ENCODE peak calls at places on chromosomes 16 and 17, in eight cellular contexts. V, A, B, Z, Q, P, G and R are unnamed samples.

GRCh38 chr17:82983510-82984248 is 95.7 kb upstream of the METRNL start:
- DNase-seq in G (no peak), Z (no peak), Q (no peak), P (no peak), A (no peak), V (no peak), B (no peak), R (no peak)

GRCh38 chr17:34156741-34157589 is 98.1 kb upstream of the CCL2 start:
- DNase-seq in P (no peak), Z (no peak), Q (peak), B (no peak), G (no peak), V (peak), A (no peak), R (no peak)

GRCh38 chr16:55488306-55488705 is 9.3 kb downstream of the MMP2 start:
- DNase-seq in B (no peak), Q (no peak), P (no peak), G (no peak), V (peak), Z (no peak), A (no peak), R (no peak)

GRCh38 chr16:14302031-14302398 is 230.9 kb downstream of the MRTFB start:
- DNase-seq in G (peak), V (peak), A (no peak), Q (no peak), B (peak), P (peak), Z (no peak), R (no peak)

GRCh38 chr16:35308674-35309073 is 1849.3 kb downstream of the TP53TG3F start:
- DNase-seq in Q (no peak), P (no peak), B (no peak), Z (no peak), G (no peak), V (no peak), A (no peak), R (no peak)

GRCh38 chr16:68548947-68549346 is 9.9 kb downstream of the ZFP90 start:
- DNase-seq in B (no peak), Z (no peak), A (no peak), G (no peak), P (no peak), V (no peak), Q (no peak), R (peak)

GRCh38 chr16:9429946-9430345 is 338.5 kb downstream of the HAPSTR1 start:
- DNase-seq in Z (no peak), V (no peak), G (no peak), Q (no peak), A (no peak), B (no peak), P (no peak), R (no peak)

GRCh38 chr17:38599398-38599856 is 6.3 kb downstream of the SRCIN1 start:
- DNase-seq in V (peak), B (no peak), Q (no peak), P (no peak), Z (no peak), A (no peak), G (no peak), R (no peak)

GRCh38 chr17:56165017-56165720 is 11.9 kb downstream of the ANKFN1 start:
- DNase-seq in G (no peak), B (no peak), V (no peak), P (peak), Q (no peak), Z (no peak), A (no peak), R (no peak)

GRCh38 chr16:57941016-57941656 is 29.8 kb downstream of the CNGB1 start:
- DNase-seq in Q (no peak), A (no peak), P (no peak), B (peak), G (no peak), V (no peak), Z (no peak), R (no peak)

GRCh38 chr17:13540546-13540945 is 61.2 kb downstream of the HS3ST3A1 start:
- DNase-seq in G (no peak), V (no peak), B (no peak), P (no peak), Q (no peak), Z (no peak), A (no peak), R (no peak)

DNA sequence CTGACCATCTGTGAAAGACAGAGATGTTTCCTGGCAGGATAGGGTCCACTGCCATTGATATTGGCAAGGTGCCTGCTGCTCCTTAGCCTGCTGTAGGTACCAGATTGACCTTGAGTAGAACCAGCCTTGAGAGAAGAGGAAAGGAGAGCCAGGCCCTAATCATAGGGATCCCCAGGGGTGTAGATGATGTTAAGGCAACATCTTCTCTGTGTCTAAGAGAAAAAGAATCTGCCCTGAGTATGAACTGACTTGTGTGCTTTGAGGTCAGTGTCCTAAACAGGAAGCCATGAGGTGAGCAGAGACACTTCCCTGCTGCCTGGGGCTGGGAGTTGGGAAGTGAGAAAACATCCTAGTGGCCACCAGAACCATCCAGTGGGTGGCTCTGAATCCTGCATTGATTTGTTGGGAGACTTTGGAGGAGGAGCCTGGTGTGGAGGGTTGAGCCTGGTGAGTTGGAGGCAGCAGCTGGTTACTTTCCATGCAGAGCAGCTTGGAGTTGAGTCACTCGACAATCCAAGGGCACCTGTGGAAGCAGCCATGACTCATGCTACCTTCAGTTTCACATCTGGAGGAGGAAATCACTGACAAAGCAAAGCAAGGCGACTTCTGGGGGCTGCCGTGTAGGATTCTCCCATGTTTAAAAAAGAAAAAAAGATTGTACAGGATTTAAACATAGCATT is 47.8 kb downstream of the BMERB1 start:
- DNase-seq in P (peak), Q (no peak), B (peak), V (peak), Z (peak), G (no peak), A (no peak), R (no peak)
- TF ChIP-seq CTCF in P (peak), Q (no peak), B (peak), V (peak), Z (peak), G (no peak), A (no peak), R (no peak)

GRCh38 chr17:32010114-32010513 is 2.9 kb downstream of the LRRC37B start:
- DNase-seq in V (no peak), G (no peak), Q (no peak), Z (no peak), P (no peak), A (no peak), B (no peak), R (no peak)

GRCh38 chr17:32009262-32009542 is 2.0 kb downstream of the LRRC37B start:
- DNase-seq in P (no peak), Z (no peak), Q (no peak), V (no peak), A (no peak), G (no peak), B (no peak), R (no peak)

GRCh38 chr17:32006957-32007462 is at the start of gene LRRC37B:
- DNase-seq in V (peak), Z (peak), G (peak), Q (peak), P (peak), B (peak), A (peak), R (peak)

DNA sequence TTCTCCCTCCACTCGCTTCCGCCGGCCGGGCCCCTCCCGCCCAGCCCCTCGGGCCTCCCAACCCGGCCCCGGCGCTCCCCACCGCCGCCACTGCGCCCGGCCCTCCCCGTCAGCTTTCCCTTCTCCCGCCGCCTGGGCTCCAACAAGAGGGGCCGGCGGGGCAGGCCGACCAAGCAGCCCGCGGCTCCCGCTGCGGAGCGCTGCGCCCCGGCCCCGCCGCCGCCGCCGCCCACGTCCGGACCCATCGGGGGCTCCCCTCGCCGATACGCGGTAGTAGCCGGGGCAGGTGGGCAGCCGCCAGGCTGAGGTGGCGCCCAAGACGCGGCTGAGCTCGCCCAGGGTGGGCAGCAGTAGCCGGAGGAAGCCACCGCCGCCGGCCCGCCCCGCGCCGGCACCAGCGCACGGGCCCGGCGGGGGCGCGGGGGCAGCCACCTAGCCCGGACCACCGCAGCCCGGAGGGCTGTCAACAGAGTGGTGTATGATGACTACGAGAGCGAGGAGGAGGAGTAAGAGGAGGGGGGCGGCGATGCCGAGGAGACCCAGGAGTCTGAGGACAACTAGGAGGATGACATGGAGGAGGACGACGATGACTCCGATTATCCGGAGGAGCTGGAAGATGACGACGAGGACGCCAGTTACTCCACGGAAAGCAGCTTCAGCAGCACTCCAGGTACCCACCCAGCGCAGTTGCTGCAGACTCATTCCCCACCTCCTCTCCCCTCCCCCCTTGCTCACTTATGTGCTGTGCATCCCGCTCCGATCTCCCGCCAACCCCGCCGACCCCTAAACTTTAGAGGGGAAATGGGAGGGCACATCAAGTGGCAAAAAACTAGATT is 498 bp downstream of the LRRC37B start:
- DNase-seq in Z (no peak), B (peak), G (peak), V (peak), Q (no peak), P (no peak), A (peak), R (peak)
- TF ChIP-seq CTCF in Z (no peak), B (no peak), G (no peak), V (peak), Q (no peak), P (peak), A (no peak), R (peak)

DNA sequence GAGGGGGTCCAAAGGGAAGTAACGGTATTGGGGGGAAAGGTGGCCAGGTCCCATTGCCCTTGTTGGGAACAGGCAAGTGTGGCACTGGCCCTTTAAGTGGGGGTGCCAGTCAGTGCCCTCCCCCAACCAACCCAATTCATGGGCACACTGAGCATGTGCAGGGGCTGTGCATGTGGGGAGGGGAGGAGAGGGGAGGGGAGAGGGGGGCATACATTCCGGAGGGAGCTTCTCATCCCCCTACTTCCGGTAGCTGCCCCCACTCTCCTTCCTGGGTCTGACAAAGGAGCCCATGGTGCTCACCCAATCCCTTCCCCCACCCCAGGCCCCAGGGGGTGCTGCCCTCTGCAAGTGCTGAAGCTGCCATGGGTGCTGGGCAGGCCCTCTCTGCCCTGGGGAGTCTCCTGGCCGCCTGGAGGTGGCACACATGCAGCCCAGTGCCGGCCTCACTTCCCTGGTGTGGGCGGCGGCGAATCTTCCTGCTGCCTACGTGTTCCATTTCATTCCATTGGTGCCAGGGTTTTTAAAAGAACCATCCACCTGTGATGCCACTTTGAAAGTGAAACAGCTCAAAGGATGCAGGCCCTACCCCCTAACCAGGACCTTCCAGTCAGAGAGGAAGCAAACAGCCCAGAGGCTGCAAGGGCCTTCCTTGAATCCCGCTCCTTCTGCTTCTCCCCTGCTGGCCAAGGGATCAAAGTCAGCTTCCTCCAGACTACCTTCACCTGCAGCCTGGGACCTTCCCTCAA is 11.0 kb downstream of the HEXIM2 start:
- DNase-seq in A (no peak), V (peak), G (peak), Q (no peak), B (peak), Z (peak), P (peak), R (no peak)
- TF ChIP-seq CTCF in A (no peak), V (peak), G (no peak), Q (no peak), B (no peak), Z (peak), P (no peak), R (no peak)

DNA sequence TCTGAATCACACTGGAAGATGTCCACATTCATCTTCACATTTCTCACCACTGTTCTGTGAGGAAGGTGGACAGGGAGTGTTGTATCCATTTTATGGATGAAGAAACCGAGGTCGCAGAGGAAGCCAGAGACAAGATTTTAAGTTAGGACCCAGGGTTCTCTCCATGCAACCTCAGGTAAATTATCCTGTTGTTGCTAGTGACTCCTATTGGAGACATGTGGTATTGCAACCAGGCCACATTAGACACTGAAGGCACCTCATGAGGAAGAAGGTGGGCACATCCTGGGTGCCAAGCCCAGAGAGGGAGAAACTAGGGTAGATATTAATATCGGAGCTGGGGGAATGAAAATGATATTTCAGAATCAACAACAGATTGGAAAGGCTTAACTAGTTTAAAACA is 8.5 kb upstream of the WNT9B start:
- DNase-seq in Z (no peak), P (no peak), B (no peak), G (no peak), V (peak), Q (no peak), A (no peak), R (no peak)
- TF ChIP-seq CTCF in Z (peak), P (peak), B (peak), G (peak), V (peak), Q (peak), A (peak), R (no peak)

GRCh38 chr16:81520151-81520470 is 75.5 kb downstream of the CMIP start:
- DNase-seq in B (no peak), P (no peak), G (no peak), V (no peak), Q (no peak), A (no peak), Z (no peak), R (no peak)

GRCh38 chr16:81523387-81524115 is 78.9 kb downstream of the CMIP start:
- DNase-seq in A (no peak), V (no peak), B (peak), Q (no peak), Z (no peak), P (peak), G (no peak), R (no peak)

GRCh38 chr16:81521141-81521626 is 76.6 kb downstream of the CMIP start:
- DNase-seq in G (peak), A (no peak), Q (no peak), B (no peak), V (no peak), Z (no peak), P (no peak), R (peak)

GRCh38 chr16:81520560-81521135 is 76.0 kb downstream of the CMIP start:
- DNase-seq in Q (no peak), V (no peak), G (no peak), B (no peak), A (no peak), P (no peak), Z (no peak), R (no peak)

DNA sequence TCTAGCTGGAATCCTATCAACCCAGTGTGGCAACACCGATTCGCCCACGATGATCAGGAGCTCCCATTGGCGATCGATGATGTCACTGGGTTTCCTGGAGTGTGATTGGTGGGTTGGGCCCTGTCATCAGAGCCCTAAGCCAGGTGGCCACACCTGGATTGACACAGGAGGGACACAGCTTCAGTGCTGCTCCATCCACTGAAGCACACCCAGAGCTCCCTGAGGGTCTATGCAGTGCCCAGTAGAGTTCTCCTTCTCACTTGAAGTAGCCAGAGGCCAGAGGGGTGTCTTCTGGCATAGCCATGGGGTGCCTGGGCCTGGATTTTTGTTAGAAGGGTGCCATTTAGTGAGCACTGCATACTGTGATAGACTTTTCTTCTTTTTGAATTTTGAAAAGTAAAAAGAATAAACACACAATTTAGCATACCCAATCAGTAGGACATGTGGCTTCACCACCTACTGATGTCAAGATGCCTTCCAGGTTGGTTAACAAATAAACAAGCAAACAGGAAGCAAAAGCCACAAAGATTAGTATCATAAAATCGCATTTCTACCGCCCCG is 77.6 kb downstream of the CMIP start:
- DNase-seq in Z (no peak), G (no peak), B (no peak), P (no peak), A (no peak), Q (no peak), V (peak), R (peak)
- TF ChIP-seq CTCF in Z (no peak), G (no peak), B (no peak), P (no peak), A (no peak), Q (no peak), V (no peak), R (no peak)

DNA sequence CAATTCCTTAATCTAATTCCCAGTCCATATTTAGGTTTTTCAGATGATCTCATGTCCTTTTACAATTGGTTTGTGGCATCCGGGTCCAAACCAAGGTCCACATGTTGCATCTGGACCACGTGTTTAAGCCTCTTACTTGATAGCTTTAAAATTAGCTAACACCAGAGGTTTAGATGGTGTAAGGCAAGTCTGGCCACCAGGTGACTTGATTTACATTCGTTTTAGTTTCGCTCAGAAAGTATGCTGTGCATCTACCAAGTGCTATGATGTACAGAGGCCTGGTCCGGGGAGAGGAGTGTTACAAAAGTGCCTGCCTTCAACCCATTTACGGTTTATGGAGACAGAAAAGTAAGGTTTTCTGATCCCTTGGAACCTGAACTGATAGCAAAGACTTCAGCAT is 878 bp upstream of the DNAJA2 start:
- DNase-seq in A (no peak), Q (no peak), V (peak), P (no peak), B (no peak), Z (no peak), G (peak), R (no peak)
- TF ChIP-seq CTCF in A (no peak), Q (no peak), V (peak), P (no peak), B (no peak), Z (peak), G (peak), R (no peak)

GRCh38 chr16:84927621-84928591 is 83.4 kb downstream of the ZDHHC7 start:
- DNase-seq in Z (no peak), B (no peak), V (no peak), P (no peak), Q (no peak), A (no peak), G (no peak), R (no peak)
- TF ChIP-seq CTCF in Z (no peak), B (no peak), V (no peak), P (no peak), Q (no peak), A (no peak), G (no peak), R (no peak)

GRCh38 chr17:72998343-72998742 is 94.1 kb downstream of the SLC39A11 start:
- DNase-seq in G (no peak), Q (no peak), A (no peak), B (no peak), Z (no peak), V (no peak), P (no peak), R (no peak)

GRCh38 chr17:72997559-72997958 is 94.9 kb downstream of the SLC39A11 start:
- DNase-seq in P (peak), V (peak), G (no peak), A (no peak), B (peak), Z (no peak), Q (no peak), R (no peak)

GRCh38 chr17:73007447-73007846 is 85.0 kb downstream of the SLC39A11 start:
- DNase-seq in G (no peak), Q (no peak), V (no peak), P (no peak), A (no peak), B (peak), Z (no peak), R (no peak)

GRCh38 chr17:73005360-73005759 is 87.1 kb downstream of the SLC39A11 start:
- DNase-seq in V (peak), Q (no peak), G (no peak), P (no peak), Z (no peak), A (no peak), B (no peak), R (no peak)

GRCh38 chr17:73003487-73003886 is 89.0 kb downstream of the SLC39A11 start:
- DNase-seq in Z (no peak), Q (no peak), A (no peak), P (no peak), V (peak), B (no peak), G (no peak), R (no peak)
- TF ChIP-seq CTCF in Z (no peak), Q (no peak), A (no peak), P (no peak), V (peak), B (no peak), G (no peak), R (no peak)

GRCh38 chr17:31509805-31510177 is 118.3 kb downstream of the RAB11FIP4 start:
- DNase-seq in G (no peak), B (no peak), V (no peak), Q (no peak), A (no peak), P (no peak), Z (no peak), R (no peak)
- TF ChIP-seq CTCF in G (no peak), B (no peak), V (no peak), Q (no peak), A (no peak), P (no peak), Z (no peak), R (no peak)